ENCODE peak calls at places on chromosomes 5 and 9, in four cellular contexts. S is H9, P is IMR-90, T is H1. Q is an unnamed sample.
A peak's percentile ranks its signal among the peaks of the same experiment; 100 is the strongest.

GRCh38 chr5:98928802-98929122 is at the start of gene CHD1:
- DNase-seq in S (peak; percentile 96), P (peak; percentile 94), T (peak; percentile 87), Q (peak; percentile 98)

GRCh38 chr9:127979333-127980055 is 1.3 kb downstream of the EEIG1 start:
- DNase-seq in P (peak; percentile 29), S (peak; percentile 77), T (peak; percentile 77), Q (peak; percentile 83)

GRCh38 chr5:52989025-52989780 is at the start of gene ITGA2:
- DNase-seq in S (peak; percentile 73), P (peak; percentile 40), T (peak; percentile 77), Q (peak; percentile 62)

GRCh38 chr9:107755267-107755666 is 265.7 kb upstream of the KLF4 start:
- DNase-seq in S (no peak), P (peak; percentile 71), T (no peak), Q (peak; percentile 75)

GRCh38 chr5:130616161-130616560 is 548.9 kb downstream of the HINT1 start:
- DNase-seq in S (no peak), T (no peak), P (no peak), Q (no peak)

GRCh38 chr5:84088996-84089395 is 295.7 kb downstream of the EDIL3 start:
- DNase-seq in S (no peak), T (no peak), P (peak; percentile 44), Q (peak; percentile 37)

GRCh38 chr9:36936498-36936831 is 97.6 kb downstream of the PAX5 start:
- DNase-seq in P (no peak), T (no peak), S (no peak), Q (no peak)

GRCh38 chr5:117380316-117380715 is 805.7 kb upstream of the SEMA6A start:
- DNase-seq in P (no peak), T (no peak), S (no peak), Q (no peak)

GRCh38 chr5:56908942-56909293 is 478 bp upstream of the SETD9 start:
- DNase-seq in P (no peak), S (no peak), T (no peak), Q (no peak)
- H4K5ac ChIP-seq in P (peak overlapping the region; percentile 19), S (no peak overlapping the region), T (peak overlapping the region; percentile 88), Q (no peak overlapping the region)

GRCh38 chr5:14440223-14440597 is 141.4 kb upstream of the OTULINL start:
- DNase-seq in P (no peak), S (no peak), T (no peak), Q (no peak)

GRCh38 chr5:14438195-14438606 is 143.4 kb upstream of the OTULINL start:
- DNase-seq in S (no peak), P (no peak), T (no peak), Q (no peak)

GRCh38 chr5:14443665-14444064 is 137.9 kb upstream of the OTULINL start:
- DNase-seq in T (no peak), S (no peak), P (no peak), Q (no peak)

GRCh38 chr5:14439087-14439841 is 142.3 kb upstream of the OTULINL start:
- DNase-seq in P (no peak), S (no peak), T (no peak), Q (no peak)

GRCh38 chr5:14440598-14441401 is 140.8 kb upstream of the OTULINL start:
- DNase-seq in P (peak; percentile 97), S (no peak), T (no peak), Q (no peak)
- H3K4ac ChIP-seq in P (peak overlapping the region; percentile 46), S (no peak overlapping the region), T (no peak overlapping the region), Q (no peak overlapping the region)

GRCh38 chr9:136229096-136230065 is 16.2 kb downstream of the QSOX2 start:
- DNase-seq in S (no peak), T (no peak), P (no peak), Q (no peak)

GRCh38 chr9:136230365-136230764 is 15.2 kb downstream of the QSOX2 start:
- DNase-seq in S (no peak), T (no peak), P (no peak), Q (no peak)

GRCh38 chr9:136225748-136226679 is 19.6 kb downstream of the QSOX2 start:
- DNase-seq in P (peak; percentile 31), T (peak; percentile 92), S (peak; percentile 83), Q (peak; percentile 78)

GRCh38 chr9:136226680-136227410 is 18.8 kb downstream of the QSOX2 start:
- DNase-seq in T (no peak), P (no peak), S (no peak), Q (no peak)

DNA sequence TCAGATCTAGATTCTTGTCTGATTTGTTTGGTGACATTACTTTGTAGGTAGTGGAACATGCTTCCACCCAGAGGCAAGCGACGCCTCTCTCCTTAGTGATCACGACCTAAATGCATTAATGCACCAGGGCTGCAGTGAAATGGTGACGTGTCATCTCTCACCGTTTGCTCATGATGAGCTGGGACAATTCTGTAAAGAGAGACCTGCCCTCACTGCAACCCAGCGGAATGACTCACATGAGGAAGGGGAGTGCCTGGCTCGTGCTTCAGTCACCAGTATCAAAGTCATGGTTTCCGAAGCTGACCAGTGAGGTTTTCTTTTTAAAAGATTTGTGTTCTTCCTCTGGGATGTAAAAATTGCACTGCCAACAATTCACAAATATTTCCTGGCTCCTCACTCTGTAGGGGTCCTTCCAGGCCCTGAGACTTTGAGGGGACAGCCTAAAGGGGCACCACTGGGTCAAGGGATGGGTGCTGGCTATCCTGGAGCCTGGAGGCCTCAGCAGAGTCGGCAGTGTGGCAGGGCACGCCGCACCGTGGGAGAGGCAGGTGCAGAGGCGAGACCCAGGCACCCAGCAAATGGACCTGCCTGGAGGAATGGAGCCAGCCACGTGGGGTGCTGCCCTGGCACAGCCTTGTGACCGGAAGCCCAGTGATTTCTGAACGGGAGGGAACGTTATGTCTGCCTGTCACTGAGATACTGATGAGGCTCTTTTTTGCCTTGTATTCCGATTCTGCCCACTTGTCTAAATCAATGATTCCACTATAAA is 17.3 kb downstream of the QSOX2 start:
- DNase-seq in S (no peak), T (no peak), P (peak; percentile 89), Q (peak; percentile 25)
- H4K8ac ChIP-seq in S (no peak overlapping the region), T (no peak overlapping the region), P (no peak overlapping the region), Q (no peak overlapping the region)

DNA sequence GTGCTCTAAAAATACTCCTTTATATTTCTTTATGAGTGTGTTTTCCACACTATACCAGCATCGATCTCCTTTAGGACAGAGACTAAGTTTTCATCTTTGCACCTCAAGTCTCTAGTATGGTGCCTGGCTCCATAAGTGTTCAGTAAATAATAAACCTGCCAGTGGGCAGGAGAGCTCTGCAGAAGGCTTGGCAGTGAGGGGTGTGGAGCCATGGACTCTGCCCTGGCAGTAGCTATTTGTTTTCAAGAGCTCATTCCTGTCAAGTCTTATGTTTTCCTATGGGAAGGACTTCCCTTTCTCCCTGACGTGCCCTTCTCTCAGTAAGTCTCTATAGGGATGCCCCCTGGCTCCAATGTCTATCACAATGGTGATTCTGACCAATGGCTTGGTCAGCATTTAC is 252.2 kb downstream of the PIK3R1 start:
- DNase-seq in S (no peak), P (no peak), T (no peak), Q (no peak)
- H4K5ac ChIP-seq in S (no peak overlapping the region), P (no peak overlapping the region), T (no peak overlapping the region), Q (no peak overlapping the region)